ENCODE peak calls at places on chromosomes 7 and 10, in seven cellular contexts. Y is lower lobe of right lung, J is upper lobe of right lung, I is esophagus squamous epithelium, W is mucosa of descending colon, S is tibial artery, O is kidney epithelial cell. P is an unnamed sample.
A peak's percentile ranks its signal among the peaks of the same experiment; 100 is the strongest.

GRCh38 chr10:25522946-25523608 is 348.3 kb downstream of the GPR158 start:
- DNase-seq in W (no peak), J (no peak), I (no peak), S (no peak), Y (no peak), O (no peak), P (no peak)

GRCh38 chr7:31076641-31077310 is 24.7 kb downstream of the ADCYAP1R1 start:
- DNase-seq in J (peak; percentile 40), O (no peak), I (no peak), Y (no peak), S (no peak), W (no peak), P (no peak)

GRCh38 chr10:125720002-125720382 is 483 bp downstream of the EDRF1 start:
- DNase-seq in S (no peak), J (no peak), O (no peak), I (no peak), W (peak; percentile 28), Y (no peak), P (no peak)

GRCh38 chr10:3805227-3805790 is 20.3 kb upstream of the KLF6 start:
- DNase-seq in S (no peak), J (no peak), W (no peak), I (no peak), Y (no peak), O (no peak), P (no peak)

GRCh38 chr7:7051221-7051877 is 131.0 kb upstream of the C1GALT1 start:
- DNase-seq in I (no peak), W (peak; percentile 43), J (no peak), O (no peak), S (no peak), Y (no peak), P (no peak)

GRCh38 chr7:50663396-50664102 is 98.3 kb upstream of the DDC start:
- DNase-seq in O (no peak), I (no peak), W (no peak), S (no peak), J (no peak), Y (no peak), P (no peak)

GRCh38 chr10:100569687-100570517 is 34.2 kb downstream of the HIF1AN start:
- DNase-seq in I (no peak), J (no peak), O (no peak), W (no peak), S (no peak), Y (no peak), P (no peak)

GRCh38 chr7:27576360-27576944 is 86.2 kb downstream of the HIBADH start:
- DNase-seq in I (no peak), J (no peak), S (no peak), Y (no peak), W (no peak), O (no peak), P (no peak)

GRCh38 chr10:106438386-106438785 is 726.1 kb downstream of the SORCS1 start:
- DNase-seq in O (no peak), I (no peak), J (no peak), Y (no peak), W (no peak), S (no peak), P (no peak)

GRCh38 chr10:13708256-13708990 is 121.7 kb downstream of the PRPF18 start:
- DNase-seq in W (no peak), J (no peak), I (no peak), S (no peak), O (no peak), Y (no peak), P (no peak)

GRCh38 chr7:10793995-10794780 is 179.5 kb upstream of the PHF14 start:
- DNase-seq in S (no peak), Y (no peak), W (no peak), O (no peak), J (no peak), I (no peak), P (no peak)

GRCh38 chr7:66946545-66946944 is 25.5 kb downstream of the TMEM248 start:
- DNase-seq in O (no peak), S (no peak), J (no peak), W (no peak), Y (no peak), I (no peak), P (no peak)

GRCh38 chr7:30521532-30521931 is 16.9 kb upstream of the GGCT start:
- DNase-seq in I (no peak), O (no peak), S (peak; percentile 81), J (no peak), Y (no peak), W (no peak), P (peak; percentile 17)

GRCh38 chr7:16648551-16648950 is 2.6 kb downstream of the BZW2 start:
- DNase-seq in I (no peak), Y (no peak), W (no peak), S (no peak), J (no peak), O (no peak), P (no peak)

GRCh38 chr7:46058424-46058823 is 137.4 kb upstream of the IGFBP3 start:
- DNase-seq in W (no peak), S (no peak), O (no peak), I (no peak), J (no peak), Y (no peak), P (no peak)

GRCh38 chr10:43396061-43396927 is 12.7 kb downstream of the HNRNPF start:
- DNase-seq in S (peak; percentile 72), Y (peak; percentile 86), O (no peak), W (peak; percentile 91), J (peak; percentile 93), I (no peak), P (no peak)

GRCh38 chr7:6167004-6167551 is 105.3 kb downstream of the CYTH3 start:
- DNase-seq in I (no peak), S (no peak), O (no peak), J (peak; percentile 40), W (no peak), Y (no peak), P (no peak)

GRCh38 chr10:821322-821721 is 110.2 kb downstream of the LARP4B start:
- DNase-seq in J (no peak), I (no peak), O (no peak), Y (no peak), W (no peak), S (no peak), P (no peak)

GRCh38 chr7:2357165-2357564 is 2.5 kb downstream of the EIF3B start:
- DNase-seq in I (no peak), J (no peak), Y (no peak), O (no peak), S (no peak), W (no peak), P (no peak)

GRCh38 chr7:2353650-2354172 is 916 bp upstream of the EIF3B start:
- DNase-seq in I (peak; percentile 44), Y (peak; percentile 93), W (peak; percentile 93), S (peak; percentile 84), J (peak; percentile 96), O (peak; percentile 35), P (peak; percentile 19)

GRCh38 chr7:2355079-2356008 is 717 bp downstream of the EIF3B start:
- DNase-seq in W (peak; percentile 53), Y (no peak), S (no peak), O (no peak), I (no peak), J (peak; percentile 67), P (no peak)

GRCh38 chr7:2353113-2353512 is 1.5 kb upstream of the EIF3B start:
- DNase-seq in S (no peak), Y (no peak), O (no peak), J (no peak), W (no peak), I (no peak), P (no peak)

GRCh38 chr7:2354173-2355078 is at the start of gene EIF3B:
- DNase-seq in I (peak; percentile 59), J (peak; percentile 94), S (peak; percentile 91), W (peak; percentile 90), O (peak; percentile 37), Y (peak; percentile 93), P (peak; percentile 74)
- H3K4me3 ChIP-seq in I (peak within 1 kb of the TSS; percentile 98), J (peak within 1 kb of the TSS; percentile 99), S (peak within 1 kb of the TSS; percentile 94), W (peak within 1 kb of the TSS; percentile 94), O (peak within 1 kb of the TSS; percentile 96), Y (peak within 1 kb of the TSS; percentile 90), P (peak within 1 kb of the TSS; percentile 88)

GRCh38 chr7:132400667-132401142 is 175.6 kb downstream of the PLXNA4 start:
- DNase-seq in W (no peak), Y (no peak), I (no peak), J (no peak), O (no peak), S (peak; percentile 53), P (no peak)
- TF ChIP-seq CTCF in W (no peak), Y (no peak), I (no peak), J (no peak), O (no peak), S (no peak), P (no peak)

DNA sequence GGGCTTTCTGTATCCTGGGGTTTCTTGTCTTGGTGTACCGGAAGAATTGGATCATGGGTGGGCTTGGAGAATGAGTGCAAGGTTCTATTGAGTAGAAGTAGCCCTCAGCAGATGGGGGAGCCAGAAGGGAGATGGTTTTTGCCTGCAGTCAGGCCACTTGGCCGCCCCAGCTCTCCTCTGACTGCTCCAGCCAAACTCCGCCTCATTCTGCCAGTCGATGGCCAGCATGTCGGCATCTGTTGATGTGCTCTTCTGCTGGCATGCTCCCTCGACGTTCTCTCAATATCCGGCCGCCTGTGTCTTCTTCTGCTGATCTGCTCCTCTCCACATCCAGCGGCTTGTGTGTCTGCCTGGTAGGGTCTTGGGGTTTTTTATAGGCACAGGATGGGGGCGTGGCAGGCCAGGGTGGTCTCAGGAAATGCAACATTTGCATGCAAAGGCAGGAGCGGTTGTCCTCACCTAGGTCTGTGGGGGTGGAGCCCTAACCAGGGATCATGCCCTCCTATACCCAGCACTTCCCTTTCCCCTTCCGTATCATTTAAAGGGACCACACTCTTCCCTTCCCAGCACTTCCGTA is 40.2 kb upstream of the TNS3 start:
- DNase-seq in W (no peak), J (no peak), O (no peak), S (no peak), I (no peak), Y (no peak), P (no peak)
- H3K4me3 ChIP-seq in W (no peak overlapping the region), J (no peak overlapping the region), O (no peak overlapping the region), S (no peak overlapping the region), I (no peak overlapping the region), Y (no peak overlapping the region), P (no peak overlapping the region)

GRCh38 chr7:55349126-55349525 is 16.0 kb upstream of the LANCL2 start:
- DNase-seq in W (no peak), S (no peak), Y (no peak), I (no peak), J (no peak), O (no peak), P (no peak)

GRCh38 chr7:55345292-55345691 is 19.8 kb upstream of the LANCL2 start:
- DNase-seq in S (no peak), Y (no peak), I (no peak), W (no peak), O (no peak), J (no peak), P (no peak)

GRCh38 chr7:55350281-55350680 is 14.9 kb upstream of the LANCL2 start:
- DNase-seq in Y (no peak), W (no peak), J (no peak), S (no peak), O (no peak), I (no peak), P (no peak)

GRCh38 chr7:55351263-55351662 is 13.9 kb upstream of the LANCL2 start:
- DNase-seq in J (no peak), O (no peak), I (no peak), Y (no peak), W (no peak), S (no peak), P (no peak)

DNA sequence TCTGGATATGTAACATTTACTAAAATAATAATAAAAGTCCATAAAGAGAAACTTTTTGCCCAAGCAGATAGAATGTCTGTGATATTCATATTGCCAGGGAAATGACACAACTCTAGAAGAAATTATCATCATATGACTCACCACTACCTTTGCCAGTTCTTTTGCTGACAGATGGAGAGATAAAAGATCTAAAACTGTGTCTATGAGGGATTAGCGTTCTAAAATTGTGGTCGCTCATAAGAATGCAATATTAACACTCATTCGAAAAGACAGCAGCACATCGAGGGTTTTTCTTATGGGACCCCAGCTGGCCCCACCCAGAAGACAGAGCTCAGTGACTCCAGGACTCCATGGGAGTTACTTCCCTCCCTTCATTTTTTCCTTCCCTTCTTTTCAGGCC is 16.6 kb upstream of the LANCL2 start:
- DNase-seq in I (no peak), Y (no peak), S (no peak), J (no peak), O (no peak), W (no peak), P (no peak)
- TF ChIP-seq CTCF in I (no peak), Y (no peak), S (no peak), J (no peak), O (no peak), W (no peak), P (no peak)

P was measured in AG04449.